ENCODE peak calls at places on chromosomes 2 and 18, in nine cellular contexts. One of them, this sample, is unnamed.

GRCh38 chr2:68714866-68715265 is 19.7 kb upstream of the ARHGAP25 start:
- DNase-seq in activated T-cell treated with anti-CD3 and anti-CD28 coated beads, Interleukin-2, amount 50 U/mL, for 48 hours: peak
- DNase-seq in NCI-H1092: no peak
- DNase-seq in esophagus squamous epithelium: peak
- DNase-seq in choroid plexus epithelial cell: no peak
- DNase-seq in AG08396: no peak
- DNase-seq in ACHN: no peak
- DNase-seq in stimulated activated CD8-positive, alpha-beta memory T cell treated with anti-CD3 and anti-CD28 coated beads, Interleukin-15, amount 100 ng/mL, for 24 hours: no peak
- DNase-seq in HTR-8/SVneo: no peak
- DNase-seq in this sample: no peak

GRCh38 chr2:46794693-46795317 is 120.8 kb downstream of the MCFD2 start:
- DNase-seq in AG08396: no peak
- DNase-seq in HTR-8/SVneo: no peak
- DNase-seq in ACHN: no peak
- DNase-seq in esophagus squamous epithelium: no peak
- DNase-seq in choroid plexus epithelial cell: no peak
- DNase-seq in activated T-cell treated with anti-CD3 and anti-CD28 coated beads, Interleukin-2, amount 50 U/mL, for 48 hours: no peak
- DNase-seq in NCI-H1092: no peak
- DNase-seq in stimulated activated CD8-positive, alpha-beta memory T cell treated with anti-CD3 and anti-CD28 coated beads, Interleukin-15, amount 100 ng/mL, for 24 hours: no peak
- DNase-seq in this sample: no peak

GRCh38 chr2:5365871-5366461 is 326.2 kb upstream of the SOX11 start:
- DNase-seq in ACHN: peak
- DNase-seq in AG08396: peak
- DNase-seq in stimulated activated CD8-positive, alpha-beta memory T cell treated with anti-CD3 and anti-CD28 coated beads, Interleukin-15, amount 100 ng/mL, for 24 hours: peak
- DNase-seq in NCI-H1092: peak
- DNase-seq in activated T-cell treated with anti-CD3 and anti-CD28 coated beads, Interleukin-2, amount 50 U/mL, for 48 hours: peak
- DNase-seq in choroid plexus epithelial cell: peak
- DNase-seq in esophagus squamous epithelium: no peak
- DNase-seq in HTR-8/SVneo: no peak
- DNase-seq in this sample: peak

GRCh38 chr2:138707424-138708074 is 72.6 kb downstream of the NXPH2 start:
- DNase-seq in choroid plexus epithelial cell: peak
- DNase-seq in esophagus squamous epithelium: no peak
- DNase-seq in stimulated activated CD8-positive, alpha-beta memory T cell treated with anti-CD3 and anti-CD28 coated beads, Interleukin-15, amount 100 ng/mL, for 24 hours: no peak
- DNase-seq in activated T-cell treated with anti-CD3 and anti-CD28 coated beads, Interleukin-2, amount 50 U/mL, for 48 hours: no peak
- DNase-seq in NCI-H1092: no peak
- DNase-seq in AG08396: peak
- DNase-seq in ACHN: peak
- DNase-seq in HTR-8/SVneo: no peak
- DNase-seq in this sample: no peak

GRCh38 chr2:130241041-130241707 is 42.9 kb upstream of the TUBA3E start:
- DNase-seq in stimulated activated CD8-positive, alpha-beta memory T cell treated with anti-CD3 and anti-CD28 coated beads, Interleukin-15, amount 100 ng/mL, for 24 hours: no peak
- DNase-seq in ACHN: peak
- DNase-seq in choroid plexus epithelial cell: peak
- DNase-seq in esophagus squamous epithelium: no peak
- DNase-seq in activated T-cell treated with anti-CD3 and anti-CD28 coated beads, Interleukin-2, amount 50 U/mL, for 48 hours: no peak
- DNase-seq in NCI-H1092: no peak
- DNase-seq in AG08396: no peak
- DNase-seq in HTR-8/SVneo: peak
- DNase-seq in this sample: no peak

GRCh38 chr18:9838144-9838877 is 47.5 kb upstream of the TXNDC2 start:
- DNase-seq in choroid plexus epithelial cell: peak
- DNase-seq in HTR-8/SVneo: no peak
- DNase-seq in stimulated activated CD8-positive, alpha-beta memory T cell treated with anti-CD3 and anti-CD28 coated beads, Interleukin-15, amount 100 ng/mL, for 24 hours: no peak
- DNase-seq in esophagus squamous epithelium: no peak
- DNase-seq in AG08396: peak
- DNase-seq in NCI-H1092: peak
- DNase-seq in activated T-cell treated with anti-CD3 and anti-CD28 coated beads, Interleukin-2, amount 50 U/mL, for 48 hours: no peak
- DNase-seq in ACHN: no peak
- DNase-seq in this sample: no peak

GRCh38 chr18:21997207-21998143 is 171.9 kb upstream of the GATA6 start:
- DNase-seq in HTR-8/SVneo: peak
- DNase-seq in stimulated activated CD8-positive, alpha-beta memory T cell treated with anti-CD3 and anti-CD28 coated beads, Interleukin-15, amount 100 ng/mL, for 24 hours: no peak
- DNase-seq in ACHN: peak
- DNase-seq in esophagus squamous epithelium: no peak
- DNase-seq in choroid plexus epithelial cell: peak
- DNase-seq in activated T-cell treated with anti-CD3 and anti-CD28 coated beads, Interleukin-2, amount 50 U/mL, for 48 hours: peak
- DNase-seq in AG08396: peak
- DNase-seq in NCI-H1092: no peak
- DNase-seq in this sample: peak

GRCh38 chr18:2337552-2338141 is 233.7 kb downstream of the METTL4 start:
- DNase-seq in AG08396: peak
- DNase-seq in stimulated activated CD8-positive, alpha-beta memory T cell treated with anti-CD3 and anti-CD28 coated beads, Interleukin-15, amount 100 ng/mL, for 24 hours: peak
- DNase-seq in esophagus squamous epithelium: no peak
- DNase-seq in ACHN: peak
- DNase-seq in activated T-cell treated with anti-CD3 and anti-CD28 coated beads, Interleukin-2, amount 50 U/mL, for 48 hours: peak
- DNase-seq in HTR-8/SVneo: no peak
- DNase-seq in NCI-H1092: no peak
- DNase-seq in choroid plexus epithelial cell: peak
- DNase-seq in this sample: peak

GRCh38 chr2:203446071-203446481 is 89.0 kb downstream of the RAPH1 start:
- DNase-seq in choroid plexus epithelial cell: peak
- DNase-seq in ACHN: no peak
- DNase-seq in esophagus squamous epithelium: no peak
- DNase-seq in activated T-cell treated with anti-CD3 and anti-CD28 coated beads, Interleukin-2, amount 50 U/mL, for 48 hours: no peak
- DNase-seq in stimulated activated CD8-positive, alpha-beta memory T cell treated with anti-CD3 and anti-CD28 coated beads, Interleukin-15, amount 100 ng/mL, for 24 hours: no peak
- DNase-seq in AG08396: no peak
- DNase-seq in HTR-8/SVneo: no peak
- DNase-seq in NCI-H1092: no peak
- DNase-seq in this sample: no peak

GRCh38 chr2:71190959-71191943 is 35.7 kb downstream of the PAIP2B start:
- DNase-seq in AG08396: peak
- DNase-seq in ACHN: peak
- DNase-seq in choroid plexus epithelial cell: peak
- DNase-seq in activated T-cell treated with anti-CD3 and anti-CD28 coated beads, Interleukin-2, amount 50 U/mL, for 48 hours: no peak
- DNase-seq in esophagus squamous epithelium: no peak
- DNase-seq in NCI-H1092: no peak
- DNase-seq in stimulated activated CD8-positive, alpha-beta memory T cell treated with anti-CD3 and anti-CD28 coated beads, Interleukin-15, amount 100 ng/mL, for 24 hours: no peak
- DNase-seq in HTR-8/SVneo: peak
- DNase-seq in this sample: peak

GRCh38 chr18:3425030-3425429 is 24.9 kb upstream of the TGIF1 start:
- DNase-seq in ACHN: no peak
- DNase-seq in AG08396: no peak
- DNase-seq in stimulated activated CD8-positive, alpha-beta memory T cell treated with anti-CD3 and anti-CD28 coated beads, Interleukin-15, amount 100 ng/mL, for 24 hours: no peak
- DNase-seq in HTR-8/SVneo: no peak
- DNase-seq in esophagus squamous epithelium: no peak
- DNase-seq in activated T-cell treated with anti-CD3 and anti-CD28 coated beads, Interleukin-2, amount 50 U/mL, for 48 hours: no peak
- DNase-seq in choroid plexus epithelial cell: no peak
- DNase-seq in NCI-H1092: no peak
- DNase-seq in this sample: no peak

GRCh38 chr2:236209535-236209934 is 41.3 kb upstream of the GBX2 start:
- DNase-seq in HTR-8/SVneo: no peak
- DNase-seq in choroid plexus epithelial cell: no peak
- DNase-seq in activated T-cell treated with anti-CD3 and anti-CD28 coated beads, Interleukin-2, amount 50 U/mL, for 48 hours: no peak
- DNase-seq in stimulated activated CD8-positive, alpha-beta memory T cell treated with anti-CD3 and anti-CD28 coated beads, Interleukin-15, amount 100 ng/mL, for 24 hours: no peak
- DNase-seq in AG08396: no peak
- DNase-seq in ACHN: peak
- DNase-seq in NCI-H1092: no peak
- DNase-seq in esophagus squamous epithelium: no peak
- DNase-seq in this sample: no peak

GRCh38 chr18:69774831-69775230 is 172.8 kb downstream of the CD226 start:
- DNase-seq in HTR-8/SVneo: no peak
- DNase-seq in AG08396: no peak
- DNase-seq in stimulated activated CD8-positive, alpha-beta memory T cell treated with anti-CD3 and anti-CD28 coated beads, Interleukin-15, amount 100 ng/mL, for 24 hours: no peak
- DNase-seq in NCI-H1092: no peak
- DNase-seq in activated T-cell treated with anti-CD3 and anti-CD28 coated beads, Interleukin-2, amount 50 U/mL, for 48 hours: no peak
- DNase-seq in ACHN: no peak
- DNase-seq in choroid plexus epithelial cell: peak
- DNase-seq in esophagus squamous epithelium: no peak
- DNase-seq in this sample: no peak

GRCh38 chr18:11994708-11995444 is 13.6 kb downstream of the IMPA2 start:
- DNase-seq in NCI-H1092: no peak
- DNase-seq in activated T-cell treated with anti-CD3 and anti-CD28 coated beads, Interleukin-2, amount 50 U/mL, for 48 hours: no peak
- DNase-seq in stimulated activated CD8-positive, alpha-beta memory T cell treated with anti-CD3 and anti-CD28 coated beads, Interleukin-15, amount 100 ng/mL, for 24 hours: no peak
- DNase-seq in HTR-8/SVneo: no peak
- DNase-seq in AG08396: no peak
- DNase-seq in esophagus squamous epithelium: no peak
- DNase-seq in choroid plexus epithelial cell: no peak
- DNase-seq in ACHN: peak
- DNase-seq in this sample: no peak

GRCh38 chr18:34965108-34965507 is 76.1 kb upstream of the MAPRE2 start:
- DNase-seq in NCI-H1092: peak
- DNase-seq in stimulated activated CD8-positive, alpha-beta memory T cell treated with anti-CD3 and anti-CD28 coated beads, Interleukin-15, amount 100 ng/mL, for 24 hours: no peak
- DNase-seq in choroid plexus epithelial cell: no peak
- DNase-seq in ACHN: no peak
- DNase-seq in activated T-cell treated with anti-CD3 and anti-CD28 coated beads, Interleukin-2, amount 50 U/mL, for 48 hours: no peak
- DNase-seq in HTR-8/SVneo: no peak
- DNase-seq in AG08396: no peak
- DNase-seq in esophagus squamous epithelium: no peak
- DNase-seq in this sample: peak

GRCh38 chr2:96340493-96341414 is 5.2 kb downstream of the NCAPH start:
- DNase-seq in HTR-8/SVneo: no peak
- DNase-seq in stimulated activated CD8-positive, alpha-beta memory T cell treated with anti-CD3 and anti-CD28 coated beads, Interleukin-15, amount 100 ng/mL, for 24 hours: no peak
- DNase-seq in esophagus squamous epithelium: no peak
- DNase-seq in NCI-H1092: no peak
- DNase-seq in activated T-cell treated with anti-CD3 and anti-CD28 coated beads, Interleukin-2, amount 50 U/mL, for 48 hours: no peak
- DNase-seq in AG08396: no peak
- DNase-seq in choroid plexus epithelial cell: peak
- DNase-seq in ACHN: peak
- DNase-seq in this sample: no peak

GRCh38 chr2:231152800-231153557 is 28.1 kb upstream of the HTR2B start:
- DNase-seq in NCI-H1092: no peak
- DNase-seq in choroid plexus epithelial cell: peak
- DNase-seq in stimulated activated CD8-positive, alpha-beta memory T cell treated with anti-CD3 and anti-CD28 coated beads, Interleukin-15, amount 100 ng/mL, for 24 hours: no peak
- DNase-seq in HTR-8/SVneo: no peak
- DNase-seq in ACHN: no peak
- DNase-seq in activated T-cell treated with anti-CD3 and anti-CD28 coated beads, Interleukin-2, amount 50 U/mL, for 48 hours: no peak
- DNase-seq in AG08396: no peak
- DNase-seq in esophagus squamous epithelium: no peak
- DNase-seq in this sample: no peak

GRCh38 chr2:217277646-217278048 is 417.8 kb upstream of the TNP1 start:
- DNase-seq in HTR-8/SVneo: peak
- DNase-seq in stimulated activated CD8-positive, alpha-beta memory T cell treated with anti-CD3 and anti-CD28 coated beads, Interleukin-15, amount 100 ng/mL, for 24 hours: no peak
- DNase-seq in choroid plexus epithelial cell: peak
- DNase-seq in activated T-cell treated with anti-CD3 and anti-CD28 coated beads, Interleukin-2, amount 50 U/mL, for 48 hours: no peak
- DNase-seq in NCI-H1092: no peak
- DNase-seq in ACHN: no peak
- DNase-seq in esophagus squamous epithelium: no peak
- DNase-seq in AG08396: peak
- DNase-seq in this sample: no peak

GRCh38 chr18:43267818-43268217 is 9.5 kb downstream of the SYT4 start:
- DNase-seq in AG08396: no peak
- DNase-seq in NCI-H1092: no peak
- DNase-seq in activated T-cell treated with anti-CD3 and anti-CD28 coated beads, Interleukin-2, amount 50 U/mL, for 48 hours: no peak
- DNase-seq in stimulated activated CD8-positive, alpha-beta memory T cell treated with anti-CD3 and anti-CD28 coated beads, Interleukin-15, amount 100 ng/mL, for 24 hours: no peak
- DNase-seq in ACHN: no peak
- DNase-seq in esophagus squamous epithelium: no peak
- DNase-seq in choroid plexus epithelial cell: no peak
- DNase-seq in HTR-8/SVneo: no peak
- DNase-seq in this sample: peak

GRCh38 chr2:54589340-54590215 is 133.5 kb downstream of the SPTBN1 start:
- DNase-seq in HTR-8/SVneo: no peak
- DNase-seq in AG08396: no peak
- DNase-seq in esophagus squamous epithelium: no peak
- DNase-seq in choroid plexus epithelial cell: no peak
- DNase-seq in activated T-cell treated with anti-CD3 and anti-CD28 coated beads, Interleukin-2, amount 50 U/mL, for 48 hours: no peak
- DNase-seq in stimulated activated CD8-positive, alpha-beta memory T cell treated with anti-CD3 and anti-CD28 coated beads, Interleukin-15, amount 100 ng/mL, for 24 hours: no peak
- DNase-seq in ACHN: no peak
- DNase-seq in NCI-H1092: no peak
- DNase-seq in this sample: no peak

GRCh38 chr2:103144837-103145236 is 383.0 kb downstream of the TMEM182 start:
- DNase-seq in choroid plexus epithelial cell: no peak
- DNase-seq in activated T-cell treated with anti-CD3 and anti-CD28 coated beads, Interleukin-2, amount 50 U/mL, for 48 hours: no peak
- DNase-seq in NCI-H1092: no peak
- DNase-seq in HTR-8/SVneo: no peak
- DNase-seq in AG08396: no peak
- DNase-seq in stimulated activated CD8-positive, alpha-beta memory T cell treated with anti-CD3 and anti-CD28 coated beads, Interleukin-15, amount 100 ng/mL, for 24 hours: no peak
- DNase-seq in esophagus squamous epithelium: no peak
- DNase-seq in ACHN: no peak
- DNase-seq in this sample: no peak

GRCh38 chr18:75544496-75544895 is 117.0 kb upstream of the SMIM21 start:
- DNase-seq in AG08396: no peak
- DNase-seq in stimulated activated CD8-positive, alpha-beta memory T cell treated with anti-CD3 and anti-CD28 coated beads, Interleukin-15, amount 100 ng/mL, for 24 hours: no peak
- DNase-seq in esophagus squamous epithelium: no peak
- DNase-seq in NCI-H1092: no peak
- DNase-seq in activated T-cell treated with anti-CD3 and anti-CD28 coated beads, Interleukin-2, amount 50 U/mL, for 48 hours: no peak
- DNase-seq in HTR-8/SVneo: no peak
- DNase-seq in choroid plexus epithelial cell: peak
- DNase-seq in ACHN: no peak
- DNase-seq in this sample: no peak

GRCh38 chr2:241774419-241775222 is 2.0 kb upstream of the GAL3ST2 start:
- DNase-seq in choroid plexus epithelial cell: peak
- DNase-seq in ACHN: peak
- DNase-seq in AG08396: peak
- DNase-seq in activated T-cell treated with anti-CD3 and anti-CD28 coated beads, Interleukin-2, amount 50 U/mL, for 48 hours: no peak
- DNase-seq in NCI-H1092: peak
- DNase-seq in HTR-8/SVneo: no peak
- DNase-seq in stimulated activated CD8-positive, alpha-beta memory T cell treated with anti-CD3 and anti-CD28 coated beads, Interleukin-15, amount 100 ng/mL, for 24 hours: no peak
- DNase-seq in esophagus squamous epithelium: no peak
- DNase-seq in this sample: no peak

GRCh38 chr2:161946489-161947107 is 127.4 kb downstream of the DPP4 start:
- DNase-seq in AG08396: peak
- DNase-seq in choroid plexus epithelial cell: peak
- DNase-seq in NCI-H1092: no peak
- DNase-seq in stimulated activated CD8-positive, alpha-beta memory T cell treated with anti-CD3 and anti-CD28 coated beads, Interleukin-15, amount 100 ng/mL, for 24 hours: no peak
- DNase-seq in activated T-cell treated with anti-CD3 and anti-CD28 coated beads, Interleukin-2, amount 50 U/mL, for 48 hours: no peak
- DNase-seq in esophagus squamous epithelium: no peak
- DNase-seq in ACHN: peak
- DNase-seq in HTR-8/SVneo: peak
- DNase-seq in this sample: peak

GRCh38 chr18:52992041-52992440 is 652.0 kb downstream of the DCC start:
- DNase-seq in esophagus squamous epithelium: no peak
- DNase-seq in HTR-8/SVneo: peak
- DNase-seq in ACHN: peak
- DNase-seq in choroid plexus epithelial cell: peak
- DNase-seq in stimulated activated CD8-positive, alpha-beta memory T cell treated with anti-CD3 and anti-CD28 coated beads, Interleukin-15, amount 100 ng/mL, for 24 hours: no peak
- DNase-seq in AG08396: no peak
- DNase-seq in NCI-H1092: peak
- DNase-seq in activated T-cell treated with anti-CD3 and anti-CD28 coated beads, Interleukin-2, amount 50 U/mL, for 48 hours: no peak
- DNase-seq in this sample: no peak

GRCh38 chr2:138922973-138923563 is 142.9 kb upstream of the NXPH2 start:
- DNase-seq in ACHN: peak
- DNase-seq in AG08396: no peak
- DNase-seq in choroid plexus epithelial cell: peak
- DNase-seq in NCI-H1092: peak
- DNase-seq in stimulated activated CD8-positive, alpha-beta memory T cell treated with anti-CD3 and anti-CD28 coated beads, Interleukin-15, amount 100 ng/mL, for 24 hours: no peak
- DNase-seq in esophagus squamous epithelium: no peak
- DNase-seq in HTR-8/SVneo: peak
- DNase-seq in activated T-cell treated with anti-CD3 and anti-CD28 coated beads, Interleukin-2, amount 50 U/mL, for 48 hours: no peak
- DNase-seq in this sample: peak

GRCh38 chr2:175330195-175330594 is 148.7 kb upstream of the ATP5MC3 start:
- DNase-seq in AG08396: no peak
- DNase-seq in activated T-cell treated with anti-CD3 and anti-CD28 coated beads, Interleukin-2, amount 50 U/mL, for 48 hours: no peak
- DNase-seq in HTR-8/SVneo: no peak
- DNase-seq in NCI-H1092: no peak
- DNase-seq in esophagus squamous epithelium: no peak
- DNase-seq in ACHN: no peak
- DNase-seq in stimulated activated CD8-positive, alpha-beta memory T cell treated with anti-CD3 and anti-CD28 coated beads, Interleukin-15, amount 100 ng/mL, for 24 hours: no peak
- DNase-seq in choroid plexus epithelial cell: no peak
- DNase-seq in this sample: no peak

GRCh38 chr2:70140978-70141753 is 49.7 kb downstream of the C2orf42 start:
- DNase-seq in AG08396: no peak
- DNase-seq in choroid plexus epithelial cell: peak
- DNase-seq in activated T-cell treated with anti-CD3 and anti-CD28 coated beads, Interleukin-2, amount 50 U/mL, for 48 hours: peak
- DNase-seq in stimulated activated CD8-positive, alpha-beta memory T cell treated with anti-CD3 and anti-CD28 coated beads, Interleukin-15, amount 100 ng/mL, for 24 hours: no peak
- DNase-seq in NCI-H1092: peak
- DNase-seq in esophagus squamous epithelium: peak
- DNase-seq in HTR-8/SVneo: no peak
- DNase-seq in ACHN: peak
- DNase-seq in this sample: peak

GRCh38 chr2:77443076-77443475 is 79.1 kb downstream of the LRRTM4 start:
- DNase-seq in esophagus squamous epithelium: no peak
- DNase-seq in AG08396: peak
- DNase-seq in NCI-H1092: no peak
- DNase-seq in choroid plexus epithelial cell: no peak
- DNase-seq in ACHN: no peak
- DNase-seq in stimulated activated CD8-positive, alpha-beta memory T cell treated with anti-CD3 and anti-CD28 coated beads, Interleukin-15, amount 100 ng/mL, for 24 hours: no peak
- DNase-seq in HTR-8/SVneo: no peak
- DNase-seq in activated T-cell treated with anti-CD3 and anti-CD28 coated beads, Interleukin-2, amount 50 U/mL, for 48 hours: no peak
- DNase-seq in this sample: no peak

GRCh38 chr2:98121149-98121548 is 34.2 kb downstream of the VWA3B start:
- DNase-seq in AG08396: no peak
- DNase-seq in HTR-8/SVneo: no peak
- DNase-seq in NCI-H1092: no peak
- DNase-seq in esophagus squamous epithelium: no peak
- DNase-seq in ACHN: no peak
- DNase-seq in activated T-cell treated with anti-CD3 and anti-CD28 coated beads, Interleukin-2, amount 50 U/mL, for 48 hours: no peak
- DNase-seq in choroid plexus epithelial cell: no peak
- DNase-seq in stimulated activated CD8-positive, alpha-beta memory T cell treated with anti-CD3 and anti-CD28 coated beads, Interleukin-15, amount 100 ng/mL, for 24 hours: no peak
- DNase-seq in this sample: no peak

GRCh38 chr2:74387346-74387745 is 7.2 kb upstream of the DCTN1 start:
- DNase-seq in ACHN: no peak
- DNase-seq in esophagus squamous epithelium: no peak
- DNase-seq in HTR-8/SVneo: no peak
- DNase-seq in AG08396: peak
- DNase-seq in stimulated activated CD8-positive, alpha-beta memory T cell treated with anti-CD3 and anti-CD28 coated beads, Interleukin-15, amount 100 ng/mL, for 24 hours: no peak
- DNase-seq in NCI-H1092: no peak
- DNase-seq in choroid plexus epithelial cell: no peak
- DNase-seq in activated T-cell treated with anti-CD3 and anti-CD28 coated beads, Interleukin-2, amount 50 U/mL, for 48 hours: no peak
- DNase-seq in this sample: no peak